ENCODE peak calls at places on chromosomes 12 and 14, in seven cellular contexts. One of them, this sample, is unnamed.

GRCh38 chr12:52346596-52346995 is 20.7 kb downstream of the KRT85 start:
- DNase-seq in fibroblast of lung: no peak
- DNase-seq in endothelial cell of umbilical vein: no peak
- DNase-seq in upper lobe of right lung: no peak
- DNase-seq in lower lobe of right lung: no peak
- DNase-seq in PC-3: no peak
- DNase-seq in neural progenitor cell: no peak
- DNase-seq in this sample: no peak

GRCh38 chr12:124686885-124687694 is 119.7 kb upstream of the NCOR2 start:
- DNase-seq in PC-3: no peak
- DNase-seq in endothelial cell of umbilical vein: no peak
- DNase-seq in upper lobe of right lung: no peak
- DNase-seq in lower lobe of right lung: no peak
- DNase-seq in fibroblast of lung: no peak
- DNase-seq in neural progenitor cell: no peak
- DNase-seq in this sample: no peak

GRCh38 chr12:93601591-93601990 is 29.1 kb downstream of the SOCS2 start:
- DNase-seq in PC-3: no peak
- DNase-seq in endothelial cell of umbilical vein: no peak
- DNase-seq in fibroblast of lung: peak; percentile 63
- DNase-seq in neural progenitor cell: no peak
- DNase-seq in lower lobe of right lung: no peak
- DNase-seq in upper lobe of right lung: no peak
- DNase-seq in this sample: no peak

GRCh38 chr12:65894127-65894526 is 69.8 kb downstream of the HMGA2 start:
- DNase-seq in PC-3: peak; percentile 64
- DNase-seq in fibroblast of lung: no peak
- DNase-seq in lower lobe of right lung: no peak
- DNase-seq in neural progenitor cell: no peak
- DNase-seq in endothelial cell of umbilical vein: no peak
- DNase-seq in upper lobe of right lung: no peak
- DNase-seq in this sample: no peak

GRCh38 chr12:93134175-93134574 is 205.1 kb upstream of the EEA1 start:
- DNase-seq in upper lobe of right lung: no peak
- DNase-seq in endothelial cell of umbilical vein: no peak
- DNase-seq in neural progenitor cell: no peak
- DNase-seq in PC-3: no peak
- DNase-seq in lower lobe of right lung: no peak
- DNase-seq in fibroblast of lung: no peak
- DNase-seq in this sample: no peak

GRCh38 chr12:95240556-95240955 is 22.9 kb downstream of the VEZT start:
- DNase-seq in lower lobe of right lung: no peak
- DNase-seq in neural progenitor cell: no peak
- DNase-seq in upper lobe of right lung: no peak
- DNase-seq in PC-3: no peak
- DNase-seq in fibroblast of lung: no peak
- DNase-seq in endothelial cell of umbilical vein: no peak
- DNase-seq in this sample: no peak

GRCh38 chr12:27780612-27781408 is 774 bp upstream of the MANSC4 start:
- DNase-seq in neural progenitor cell: peak; percentile 41
- DNase-seq in fibroblast of lung: peak; percentile 68
- DNase-seq in upper lobe of right lung: no peak
- DNase-seq in endothelial cell of umbilical vein: peak; percentile 61
- DNase-seq in PC-3: peak; percentile 93
- DNase-seq in lower lobe of right lung: no peak
- DNase-seq in this sample: peak; percentile 32

GRCh38 chr14:39339003-39339402 is 93.2 kb downstream of the FBXO33 start:
- DNase-seq in upper lobe of right lung: no peak
- DNase-seq in neural progenitor cell: peak; percentile 76
- DNase-seq in lower lobe of right lung: no peak
- DNase-seq in endothelial cell of umbilical vein: no peak
- DNase-seq in PC-3: no peak
- DNase-seq in fibroblast of lung: no peak
- DNase-seq in this sample: no peak

GRCh38 chr12:11968516-11968915 is 102.2 kb upstream of the BCL2L14 start:
- DNase-seq in PC-3: no peak
- DNase-seq in endothelial cell of umbilical vein: no peak
- DNase-seq in fibroblast of lung: no peak
- DNase-seq in lower lobe of right lung: no peak
- DNase-seq in upper lobe of right lung: no peak
- DNase-seq in neural progenitor cell: no peak
- DNase-seq in this sample: no peak

GRCh38 chr12:6095269-6095668 is 29.2 kb downstream of the VWF start:
- DNase-seq in upper lobe of right lung: no peak
- DNase-seq in endothelial cell of umbilical vein: no peak
- DNase-seq in lower lobe of right lung: no peak
- DNase-seq in PC-3: no peak
- DNase-seq in neural progenitor cell: no peak
- DNase-seq in fibroblast of lung: no peak
- DNase-seq in this sample: no peak

GRCh38 chr14:52240623-52241022 is 26.9 kb upstream of the PTGDR start:
- DNase-seq in neural progenitor cell: no peak
- DNase-seq in lower lobe of right lung: no peak
- DNase-seq in fibroblast of lung: peak; percentile 11
- DNase-seq in PC-3: peak; percentile 40
- DNase-seq in upper lobe of right lung: no peak
- DNase-seq in endothelial cell of umbilical vein: no peak
- DNase-seq in this sample: no peak

GRCh38 chr12:1827806-1828805 is 7.7 kb downstream of the LRTM2 start:
- DNase-seq in lower lobe of right lung: peak; percentile 37
- DNase-seq in PC-3: no peak
- DNase-seq in neural progenitor cell: no peak
- DNase-seq in fibroblast of lung: no peak
- DNase-seq in endothelial cell of umbilical vein: no peak
- DNase-seq in upper lobe of right lung: no peak
- DNase-seq in this sample: no peak

GRCh38 chr12:85855305-85855704 is 18.8 kb upstream of the NTS start:
- DNase-seq in neural progenitor cell: no peak
- DNase-seq in endothelial cell of umbilical vein: no peak
- DNase-seq in PC-3: no peak
- DNase-seq in fibroblast of lung: no peak
- DNase-seq in lower lobe of right lung: no peak
- DNase-seq in upper lobe of right lung: no peak
- DNase-seq in this sample: no peak
- H3K4me1 ChIP-seq in neural progenitor cell: no peaks in the 10 kb centered on the region
- H3K4me1 ChIP-seq in endothelial cell of umbilical vein: no peaks in the 10 kb centered on the region
- H3K4me1 ChIP-seq in PC-3: no peaks in the 10 kb centered on the region
- H3K4me1 ChIP-seq in fibroblast of lung: no peaks in the 10 kb centered on the region
- H3K4me1 ChIP-seq in lower lobe of right lung: no peaks in the 10 kb centered on the region
- H3K4me1 ChIP-seq in upper lobe of right lung: no peaks in the 10 kb centered on the region
- H3K4me1 ChIP-seq in this sample: no peaks in the 10 kb centered on the region

DNA sequence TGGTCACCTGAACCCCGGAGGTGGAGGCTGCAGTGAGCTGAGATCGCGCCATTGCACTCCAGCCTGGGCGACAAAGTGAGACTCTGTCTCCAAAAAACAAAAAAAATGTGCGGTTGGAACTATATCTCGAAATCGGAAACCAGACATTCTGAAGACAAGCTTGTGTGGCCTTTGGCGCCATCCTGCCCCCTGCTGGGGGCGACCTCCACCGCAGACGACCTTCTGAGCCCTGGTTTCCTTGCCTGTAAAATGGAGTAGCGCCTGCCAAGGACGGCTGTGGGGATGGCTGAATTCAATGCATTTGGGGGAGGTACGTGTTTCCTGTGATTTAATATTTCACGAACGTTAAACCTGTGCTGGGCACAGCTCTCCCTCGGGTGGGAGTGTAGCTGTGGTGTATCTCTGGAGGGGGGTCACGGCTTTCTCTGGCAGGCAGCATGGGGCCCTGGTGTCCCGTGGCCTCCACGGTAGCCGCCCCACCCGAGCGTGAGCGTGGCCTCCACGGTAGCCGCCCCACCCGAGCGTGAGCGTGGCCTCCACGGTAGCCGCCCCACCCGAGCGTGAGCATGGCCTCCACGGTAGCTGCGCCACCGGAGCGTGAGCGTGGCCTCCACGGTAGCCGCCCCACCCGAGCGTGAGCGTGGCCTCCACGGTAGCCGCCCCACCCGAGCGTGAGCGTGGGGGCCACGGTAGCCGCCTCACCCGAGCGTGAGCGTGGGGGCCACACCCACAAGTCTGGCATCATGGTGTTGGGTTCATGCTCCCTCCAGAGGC is 55.3 kb downstream of the LRCOL1 start:
- DNase-seq in endothelial cell of umbilical vein: no peak
- DNase-seq in PC-3: no peak
- DNase-seq in fibroblast of lung: no peak
- DNase-seq in lower lobe of right lung: no peak
- DNase-seq in neural progenitor cell: peak; percentile 44
- DNase-seq in upper lobe of right lung: no peak
- DNase-seq in this sample: no peak
- TF ChIP-seq CTCF in endothelial cell of umbilical vein: peak; percentile 22
- TF ChIP-seq CTCF in PC-3: peak; percentile 55
- TF ChIP-seq CTCF in fibroblast of lung: peak; percentile 31
- TF ChIP-seq CTCF in lower lobe of right lung: peak; percentile 26
- TF ChIP-seq CTCF in neural progenitor cell: peak; percentile 47
- TF ChIP-seq CTCF in upper lobe of right lung: peak; percentile 27
- TF ChIP-seq CTCF in this sample: peak; percentile 34

GRCh38 chr12:34406996-34407300 is 384.7 kb downstream of the ALG10 start:
- DNase-seq in fibroblast of lung: no peak
- DNase-seq in lower lobe of right lung: peak; percentile 5
- DNase-seq in endothelial cell of umbilical vein: no peak
- DNase-seq in neural progenitor cell: no peak
- DNase-seq in upper lobe of right lung: no peak
- DNase-seq in PC-3: no peak
- DNase-seq in this sample: no peak
- H3K9me3 ChIP-seq in fibroblast of lung: no peaks in the 10 kb centered on the region
- H3K9me3 ChIP-seq in lower lobe of right lung: peaks cover 61% of the 10 kb centered on the region
- H3K9me3 ChIP-seq in endothelial cell of umbilical vein: peaks cover 3% of the 10 kb centered on the region
- H3K9me3 ChIP-seq in neural progenitor cell: peaks cover 35% of the 10 kb centered on the region
- H3K9me3 ChIP-seq in upper lobe of right lung: peaks cover 35% of the 10 kb centered on the region
- H3K9me3 ChIP-seq in PC-3: peaks cover 31% of the 10 kb centered on the region
- H3K9me3 ChIP-seq in this sample: no peaks in the 10 kb centered on the region

GRCh38 chr12:79411791-79412190 is 279.0 kb downstream of the PAWR start:
- DNase-seq in neural progenitor cell: no peak
- DNase-seq in upper lobe of right lung: no peak
- DNase-seq in PC-3: no peak
- DNase-seq in fibroblast of lung: no peak
- DNase-seq in endothelial cell of umbilical vein: no peak
- DNase-seq in lower lobe of right lung: no peak
- DNase-seq in this sample: no peak

GRCh38 chr12:79413796-79414195 is 277.0 kb downstream of the PAWR start:
- DNase-seq in endothelial cell of umbilical vein: no peak
- DNase-seq in fibroblast of lung: no peak
- DNase-seq in PC-3: no peak
- DNase-seq in upper lobe of right lung: no peak
- DNase-seq in lower lobe of right lung: no peak
- DNase-seq in neural progenitor cell: no peak
- DNase-seq in this sample: no peak

GRCh38 chr12:79415296-79415695 is 275.5 kb downstream of the PAWR start:
- DNase-seq in fibroblast of lung: no peak
- DNase-seq in endothelial cell of umbilical vein: no peak
- DNase-seq in lower lobe of right lung: no peak
- DNase-seq in PC-3: no peak
- DNase-seq in upper lobe of right lung: no peak
- DNase-seq in neural progenitor cell: no peak
- DNase-seq in this sample: no peak

GRCh38 chr12:79414252-79414651 is 276.5 kb downstream of the PAWR start:
- DNase-seq in neural progenitor cell: no peak
- DNase-seq in lower lobe of right lung: no peak
- DNase-seq in upper lobe of right lung: no peak
- DNase-seq in endothelial cell of umbilical vein: no peak
- DNase-seq in fibroblast of lung: no peak
- DNase-seq in PC-3: no peak
- DNase-seq in this sample: no peak

GRCh38 chr12:79415754-79416435 is 274.9 kb downstream of the PAWR start:
- DNase-seq in PC-3: peak; percentile 91
- DNase-seq in fibroblast of lung: peak; percentile 42
- DNase-seq in upper lobe of right lung: no peak
- DNase-seq in lower lobe of right lung: no peak
- DNase-seq in neural progenitor cell: no peak
- DNase-seq in endothelial cell of umbilical vein: no peak
- DNase-seq in this sample: no peak
- H3K4me1 ChIP-seq in PC-3: peaks cover 63% of the 10 kb centered on the region
- H3K4me1 ChIP-seq in fibroblast of lung: peaks cover 2% of the 10 kb centered on the region
- H3K4me1 ChIP-seq in upper lobe of right lung: peaks cover 6% of the 10 kb centered on the region
- H3K4me1 ChIP-seq in lower lobe of right lung: peaks cover 12% of the 10 kb centered on the region
- H3K4me1 ChIP-seq in neural progenitor cell: peaks cover 13% of the 10 kb centered on the region
- H3K4me1 ChIP-seq in endothelial cell of umbilical vein: peaks cover 13% of the 10 kb centered on the region
- H3K4me1 ChIP-seq in this sample: peaks cover 6% of the 10 kb centered on the region

DNA sequence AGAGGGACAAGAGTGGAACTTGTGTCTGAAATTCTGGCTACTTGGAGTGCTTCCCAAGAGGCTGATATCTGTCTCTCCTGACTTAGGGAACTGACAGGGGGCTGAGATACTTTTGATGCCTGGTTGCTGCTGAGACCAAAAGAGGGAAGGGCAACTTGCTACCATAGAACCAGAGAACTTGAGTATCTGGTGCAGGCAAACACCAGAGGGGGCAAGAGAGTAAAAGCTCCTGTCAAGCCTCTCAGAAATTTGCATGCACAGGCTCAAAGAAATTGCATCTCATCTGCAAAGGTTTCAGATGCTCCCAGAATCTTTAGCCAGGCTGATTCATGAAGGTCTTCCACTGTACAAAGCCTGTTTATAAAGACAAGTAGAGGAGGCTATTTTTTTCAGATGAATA is 391.3 kb upstream of the FOXG1 start:
- DNase-seq in endothelial cell of umbilical vein: peak; percentile 19
- DNase-seq in PC-3: peak; percentile 56
- DNase-seq in neural progenitor cell: peak; percentile 56
- DNase-seq in upper lobe of right lung: no peak
- DNase-seq in lower lobe of right lung: no peak
- DNase-seq in fibroblast of lung: peak; percentile 23
- DNase-seq in this sample: peak; percentile 9
- TF ChIP-seq CTCF in endothelial cell of umbilical vein: peak; percentile 39
- TF ChIP-seq CTCF in PC-3: peak; percentile 79
- TF ChIP-seq CTCF in neural progenitor cell: peak; percentile 64
- TF ChIP-seq CTCF in upper lobe of right lung: peak; percentile 37
- TF ChIP-seq CTCF in lower lobe of right lung: peak; percentile 20
- TF ChIP-seq CTCF in fibroblast of lung: peak; percentile 36
- TF ChIP-seq CTCF in this sample: peak; percentile 38

DNA sequence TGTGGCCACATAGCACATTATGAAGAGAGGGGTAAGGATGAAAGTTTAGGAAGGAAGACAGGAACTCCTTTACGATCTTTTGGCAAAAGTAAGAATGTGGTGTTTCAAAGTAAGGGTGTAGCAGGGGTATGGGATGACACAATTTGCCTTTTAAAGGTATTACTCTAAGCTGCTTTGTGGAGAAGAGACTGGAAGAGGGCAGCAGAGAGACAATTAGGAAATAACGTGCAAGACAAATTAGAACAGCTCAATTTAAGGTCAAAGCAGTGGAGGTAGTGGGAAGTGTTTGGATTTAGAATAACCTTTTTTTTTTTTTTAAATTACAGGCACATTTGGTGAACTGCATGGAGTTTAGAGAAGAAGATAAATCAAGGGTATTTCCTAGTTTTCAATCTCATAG is 342.6 kb downstream of the NOVA1 start:
- DNase-seq in endothelial cell of umbilical vein: peak; percentile 8
- DNase-seq in PC-3: peak; percentile 37
- DNase-seq in neural progenitor cell: peak; percentile 14
- DNase-seq in fibroblast of lung: peak; percentile 61
- DNase-seq in lower lobe of right lung: no peak
- DNase-seq in upper lobe of right lung: no peak
- DNase-seq in this sample: no peak
- H3K9me3 ChIP-seq in endothelial cell of umbilical vein: no peaks in the 10 kb centered on the region
- H3K9me3 ChIP-seq in PC-3: no peaks in the 10 kb centered on the region
- H3K9me3 ChIP-seq in neural progenitor cell: no peaks in the 10 kb centered on the region
- H3K9me3 ChIP-seq in fibroblast of lung: no peaks in the 10 kb centered on the region
- H3K9me3 ChIP-seq in lower lobe of right lung: no peaks in the 10 kb centered on the region
- H3K9me3 ChIP-seq in upper lobe of right lung: no peaks in the 10 kb centered on the region
- H3K9me3 ChIP-seq in this sample: no peaks in the 10 kb centered on the region